ENCODE peak calls at places on chromosomes 6 and 20, in nine cellular contexts. D is left cardiac atrium; V is glomerular endothelial cell; W is stimulated activated CD4-positive, alpha-beta T cell treated with anti-CD3 and anti-CD28 coated beads, Interleukin-1b, Interleukin-23, amount 100 ng/mL, for 48 hours; A is fibroblast of pulmonary artery; Y is fibroblast of lung; M is NCI-H345; H is NCI-H524; U is EL. E is an unnamed sample.

GRCh38 chr6:142015011-142015410 is 117.7 kb upstream of the GJE1 start:
- DNase-seq in D (no peak), V (no peak), W (no peak), A (no peak), Y (no peak), M (no peak), H (no peak), U (no peak), E (no peak)

GRCh38 chr6:47595785-47596184 is 102.6 kb upstream of the ADGRF4 start:
- DNase-seq in D (no peak), V (no peak), W (no peak), A (no peak), Y (no peak), M (no peak), H (no peak), U (no peak), E (no peak)

GRCh38 chr6:112651239-112651638 is 304.1 kb downstream of the RFPL4B start:
- DNase-seq in D (no peak), V (no peak), W (no peak), A (no peak), Y (no peak), M (no peak), H (no peak), U (no peak), E (no peak)

GRCh38 chr6:39873439-39873838 is 60.8 kb downstream of the MOCS1 start:
- DNase-seq in D (no peak), V (no peak), W (no peak), A (no peak), Y (no peak), M (no peak), H (no peak), U (no peak), E (no peak)

GRCh38 chr6:15663057-15663638 is 320 bp upstream of the DTNBP1 start:
- DNase-seq in D (no peak), V (no peak), W (peak), A (peak), Y (peak), M (no peak), H (no peak), U (peak), E (peak)

GRCh38 chr6:142744836-142745235 is 200.1 kb downstream of the HIVEP2 start:
- DNase-seq in D (no peak), V (no peak), W (no peak), A (peak), Y (no peak), M (no peak), H (no peak), U (peak), E (no peak)

GRCh38 chr20:57782631-57783041 is 72.8 kb upstream of the PMEPA1 start:
- DNase-seq in D (no peak), V (no peak), W (no peak), A (no peak), Y (no peak), M (no peak), H (no peak), U (no peak), E (no peak)

GRCh38 chr6:4858194-4859028 is 82.2 kb downstream of the CDYL start:
- DNase-seq in D (no peak), V (no peak), W (no peak), A (no peak), Y (no peak), M (no peak), H (no peak), U (no peak), E (no peak)

GRCh38 chr6:33053230-33053629 is 20.2 kb downstream of the HLA-DPA1 start:
- DNase-seq in D (no peak), V (no peak), W (no peak), A (no peak), Y (no peak), M (no peak), H (no peak), U (no peak), E (no peak)

GRCh38 chr6:83467620-83468036 is 36.8 kb upstream of the ME1 start:
- DNase-seq in D (peak), V (no peak), W (no peak), A (no peak), Y (no peak), M (no peak), H (no peak), U (no peak), E (no peak)

GRCh38 chr6:113102761-113103160 is 754.4 kb upstream of the MARCKS start:
- DNase-seq in D (no peak), V (peak), W (no peak), A (peak), Y (peak), M (no peak), H (no peak), U (peak), E (no peak)

GRCh38 chr6:69343856-69344255 is 453.0 kb downstream of the LMBRD1 start:
- DNase-seq in D (no peak), V (no peak), W (no peak), A (peak), Y (peak), M (no peak), H (no peak), U (no peak), E (no peak)

GRCh38 chr6:35782424-35782823 is 1.6 kb downstream of the CLPSL1 start:
- DNase-seq in D (no peak), V (no peak), W (no peak), A (no peak), Y (no peak), M (no peak), H (no peak), U (no peak), E (no peak)